ENCODE peak calls at places on chromosomes 12 and 14, in five cellular contexts. T is nucleus accumbens, A is GM04504, U is activated T-cell treated with anti-CD3 and anti-CD28 coated beads for 1 hour, B is left ventricle myocardium inferior. M is an unnamed sample.

GRCh38 chr14:61217516-61217915 is 63.6 kb downstream of the TMEM30B start:
- DNase-seq in U (no peak), A (no peak), B (no peak), T (no peak), M (no peak)

GRCh38 chr14:71720978-71721624 is 211.1 kb upstream of the RGS6 start:
- DNase-seq in T (no peak), B (no peak), U (no peak), A (no peak), M (peak; percentile 57)

GRCh38 chr14:84454114-84454513 is 1075.8 kb upstream of the FLRT2 start:
- DNase-seq in U (no peak), A (no peak), T (no peak), B (no peak), M (no peak)

GRCh38 chr12:110015132-110015531 is 15.9 kb downstream of the ANKRD13A start:
- DNase-seq in B (no peak), T (no peak), U (no peak), A (no peak), M (no peak)

GRCh38 chr14:103161054-103161397 is 37.8 kb downstream of the TNFAIP2 start:
- DNase-seq in B (no peak), T (no peak), U (no peak), A (no peak), M (no peak)

GRCh38 chr12:66735275-66735674 is 56.4 kb upstream of the GRIP1 start:
- DNase-seq in B (no peak), T (no peak), A (no peak), U (no peak), M (no peak)

GRCh38 chr14:69612014-69612758 is 790 bp downstream of the SUSD6 start:
- DNase-seq in U (peak; percentile 29), A (no peak), B (peak; percentile 38), T (no peak), M (no peak)

GRCh38 chr14:77024171-77024627 is 4.3 kb downstream of the IRF2BPL start:
- DNase-seq in B (peak; percentile 42), U (peak; percentile 44), A (no peak), T (no peak), M (no peak)

GRCh38 chr14:59037086-59037485 is 151.4 kb upstream of the DAAM1 start:
- DNase-seq in T (no peak), U (no peak), B (no peak), A (no peak), M (no peak)

GRCh38 chr14:74684444-74684843 is 28.4 kb downstream of the AREL1 start:
- DNase-seq in U (no peak), B (no peak), T (no peak), A (no peak), M (no peak)

GRCh38 chr14:65222434-65222833 is 120.1 kb upstream of the MAX start:
- DNase-seq in B (peak; percentile 28), T (peak; percentile 38), U (peak; percentile 39), A (no peak), M (peak; percentile 60)

GRCh38 chr12:63961048-63961447 is 116.5 kb downstream of the SRGAP1 start:
- DNase-seq in A (no peak), T (no peak), B (no peak), U (no peak), M (no peak)